ENCODE peak calls at places on chromosome 9, in six cellular contexts. E is GM12891, V is GM12878, B is H1, A is HepG2, D is K562. Q is an unnamed sample.

GRCh38 chr9:4739587-4740372 is 1.2 kb downstream of the AK3 start:
- DNase-seq in E (no peak), V (no peak), B (no peak), A (no peak), D (no peak), Q (no peak)

GRCh38 chr9:105216440-105217178 is 27.8 kb upstream of the SLC44A1 start:
- DNase-seq in E (no peak), V (no peak), B (no peak), A (peak), D (no peak), Q (no peak)

GRCh38 chr9:29514336-29514735 is 1941.1 kb upstream of the C9orf72 start:
- DNase-seq in E (no peak), V (no peak), B (peak), A (no peak), D (no peak), Q (no peak)

GRCh38 chr9:109779711-109780452 is at the start of gene PALM2AKAP2:
- DNase-seq in E (peak), V (no peak), B (peak), A (no peak), D (no peak), Q (peak)

GRCh38 chr9:36389590-36389989 is 10.5 kb downstream of the RNF38 start:
- DNase-seq in E (no peak), V (no peak), B (no peak), A (no peak), D (no peak), Q (no peak)

GRCh38 chr9:125821078-125821477 is 73.9 kb downstream of the PBX3 start:
- DNase-seq in E (no peak), V (no peak), B (no peak), A (no peak), D (no peak), Q (no peak)

GRCh38 chr9:115008536-115008935 is 78.1 kb upstream of the TNFSF8 start:
- DNase-seq in E (no peak), V (no peak), B (no peak), A (no peak), D (no peak), Q (no peak)

GRCh38 chr9:77019010-77019809 is at the start of gene FOXB2:
- DNase-seq in E (no peak), V (no peak), B (peak), A (no peak), D (no peak), Q (no peak)

GRCh38 chr9:83622814-83623633 is at the start of gene IDNK:
- DNase-seq in E (peak), V (no peak), B (peak), A (peak), D (peak), Q (peak)

GRCh38 chr9:34642679-34643078 is 3.8 kb upstream of the GALT start:
- DNase-seq in E (no peak), V (no peak), B (no peak), A (no peak), D (no peak), Q (no peak)

GRCh38 chr9:77028478-77028877 is 9.0 kb downstream of the FOXB2 start:
- DNase-seq in E (no peak), V (no peak), B (no peak), A (no peak), D (no peak), Q (no peak)

GRCh38 chr9:82202808-82203207 is 214.2 kb downstream of the SPATA31D1 start:
- DNase-seq in E (no peak), V (no peak), B (no peak), A (no peak), D (no peak), Q (no peak)

GRCh38 chr9:91334053-91334452 is 27.7 kb downstream of the AUH start:
- DNase-seq in E (no peak), V (no peak), B (no peak), A (no peak), D (no peak), Q (no peak)

GRCh38 chr9:135078361-135078821 is 9.1 kb upstream of the OLFM1 start:
- DNase-seq in E (no peak), V (no peak), B (no peak), A (no peak), D (no peak), Q (no peak)

GRCh38 chr9:136799854-136800657 is 3.9 kb downstream of the CCDC183 start:
- DNase-seq in E (peak), V (no peak), B (peak), A (peak), D (peak), Q (peak)

GRCh38 chr9:69371001-69371400 is 46.0 kb downstream of the ENTREP1 start:
- DNase-seq in E (no peak), V (no peak), B (no peak), A (no peak), D (no peak), Q (no peak)

GRCh38 chr9:134853893-134854292 is 26.7 kb upstream of the FCN2 start:
- DNase-seq in E (no peak), V (no peak), B (no peak), A (no peak), D (no peak), Q (peak)

GRCh38 chr9:130743644-130744043 is 50.1 kb downstream of the EXOSC2 start:
- DNase-seq in E (no peak), V (no peak), B (no peak), A (no peak), D (peak), Q (no peak)

GRCh38 chr9:130741831-130742449 is 48.4 kb downstream of the EXOSC2 start:
- DNase-seq in E (no peak), V (no peak), B (no peak), A (no peak), D (peak), Q (no peak)

GRCh38 chr9:130740218-130741023 is 46.8 kb downstream of the EXOSC2 start:
- DNase-seq in E (no peak), V (no peak), B (no peak), A (peak), D (peak), Q (no peak)

GRCh38 chr9:130739081-130739480 is 45.5 kb downstream of the EXOSC2 start:
- DNase-seq in E (no peak), V (no peak), B (no peak), A (no peak), D (peak), Q (no peak)

DNA sequence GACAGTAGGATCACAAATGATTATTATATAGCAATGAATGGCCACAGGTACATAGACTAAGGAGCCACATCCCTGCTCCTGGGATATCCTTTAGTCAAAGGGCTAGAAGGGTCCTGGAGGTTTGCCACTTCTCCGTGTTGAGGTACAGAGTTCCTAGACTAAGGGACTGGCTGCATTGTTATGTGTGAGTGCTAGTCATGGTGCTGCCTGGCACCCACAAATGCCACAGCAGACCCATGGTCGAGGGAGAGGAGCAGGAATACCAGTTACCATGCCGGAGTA is 47.4 kb downstream of the EXOSC2 start:
- DNase-seq in E (no peak), V (no peak), B (no peak), A (no peak), D (peak), Q (no peak)
- TF ChIP-seq POLR2AphosphoS5 in E (no peak), V (no peak), B (no peak), A (no peak), D (no peak), Q (no peak)

GRCh38 chr9:120879421-120879820 is 2.4 kb upstream of the PHF19 start:
- DNase-seq in E (no peak), V (no peak), B (no peak), A (no peak), D (no peak), Q (no peak)
- TF ChIP-seq POLR2A in E (no peak), V (no peak), B (no peak), A (no peak), D (no peak), Q (no peak)

GRCh38 chr9:101458955-101459631 is 23.5 kb upstream of the ALDOB start:
- DNase-seq in E (peak), V (no peak), B (no peak), A (peak), D (peak), Q (no peak)
- TF ChIP-seq TAF1 in E (no peak), V (no peak), B (no peak), A (no peak), D (no peak), Q (no peak)

DNA sequence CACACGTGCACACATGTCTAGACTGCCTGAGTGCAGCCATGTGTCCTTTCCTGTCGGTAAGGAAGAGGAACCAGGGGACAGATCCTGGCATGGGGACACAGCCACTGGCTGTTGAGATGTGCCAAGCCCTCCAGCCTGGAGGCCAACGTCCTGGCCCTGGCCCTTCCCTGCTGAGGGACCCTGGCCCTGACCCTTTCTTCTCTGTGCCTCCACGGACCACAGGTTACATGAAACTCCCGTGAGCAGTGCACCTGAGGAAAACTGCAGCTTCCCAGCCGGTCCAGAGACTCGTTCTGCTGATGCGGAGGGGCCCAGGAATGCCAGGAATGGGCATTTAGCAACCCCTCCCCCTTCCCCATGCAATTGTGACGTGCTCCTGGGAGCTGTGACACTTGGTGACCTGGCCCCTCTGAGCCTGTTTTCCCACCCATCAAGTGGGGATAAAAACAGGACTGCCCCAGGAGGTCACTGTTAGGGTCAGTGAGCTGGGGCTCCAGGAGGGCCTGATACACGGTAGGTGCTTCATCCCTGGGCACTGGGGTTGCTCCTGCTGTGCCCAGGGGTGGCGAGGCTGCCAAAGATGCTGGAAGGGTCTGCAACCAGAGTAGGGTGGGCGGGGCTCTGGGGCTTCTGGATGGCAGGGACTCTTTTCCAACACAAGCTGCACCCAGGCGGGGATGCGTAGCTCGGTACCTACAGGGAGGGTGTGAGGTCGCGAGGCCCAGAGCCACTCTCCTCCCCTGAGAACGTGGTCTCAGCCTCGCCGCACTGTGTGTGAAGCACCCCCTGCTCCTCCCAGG is 151.5 kb downstream of the C9orf50 start:
- DNase-seq in E (no peak), V (no peak), B (no peak), A (no peak), D (no peak), Q (no peak)
- TF ChIP-seq POLR2AphosphoS5 in E (no peak), V (no peak), B (no peak), A (no peak), D (no peak), Q (no peak)

GRCh38 chr9:98572054-98572627 is 136.6 kb downstream of the GABBR2 start:
- DNase-seq in E (no peak), V (no peak), B (no peak), A (no peak), D (no peak), Q (no peak)
- TF ChIP-seq POLR2A in E (no peak), V (no peak), B (no peak), A (no peak), D (no peak), Q (no peak)

GRCh38 chr9:20529837-20530236 is 92.5 kb downstream of the MLLT3 start:
- DNase-seq in E (no peak), V (no peak), B (no peak), A (no peak), D (no peak), Q (no peak)

GRCh38 chr9:20524776-20525175 is 97.5 kb downstream of the MLLT3 start:
- DNase-seq in E (no peak), V (no peak), B (peak), A (no peak), D (no peak), Q (no peak)

GRCh38 chr9:20528253-20528652 is 94.0 kb downstream of the MLLT3 start:
- DNase-seq in E (no peak), V (no peak), B (no peak), A (no peak), D (no peak), Q (no peak)

GRCh38 chr9:20532584-20532983 is 89.7 kb downstream of the MLLT3 start:
- DNase-seq in E (no peak), V (no peak), B (no peak), A (no peak), D (no peak), Q (no peak)

GRCh38 chr9:20526500-20527319 is 95.6 kb downstream of the MLLT3 start:
- DNase-seq in E (no peak), V (peak), B (no peak), A (peak), D (no peak), Q (no peak)
- TF ChIP-seq TAF1 in E (no peak), V (no peak), B (no peak), A (no peak), D (no peak), Q (no peak)

GRCh38 chr9:127083598-127083997 is 38.8 kb downstream of the ANGPTL2 start:
- DNase-seq in E (no peak), V (no peak), B (no peak), A (no peak), D (no peak), Q (no peak)

GRCh38 chr9:127084071-127085039 is 38.1 kb downstream of the ANGPTL2 start:
- DNase-seq in E (no peak), V (no peak), B (no peak), A (no peak), D (no peak), Q (no peak)

GRCh38 chr9:127086771-127087170 is 35.7 kb downstream of the ANGPTL2 start:
- DNase-seq in E (no peak), V (no peak), B (no peak), A (no peak), D (no peak), Q (no peak)

GRCh38 chr9:127083133-127083532 is 39.3 kb downstream of the ANGPTL2 start:
- DNase-seq in E (no peak), V (no peak), B (no peak), A (no peak), D (no peak), Q (no peak)

GRCh38 chr9:127085186-127085585 is 37.2 kb downstream of the ANGPTL2 start:
- DNase-seq in E (no peak), V (no peak), B (no peak), A (no peak), D (no peak), Q (no peak)
- TF ChIP-seq POLR2AphosphoS5 in E (no peak), V (no peak), B (no peak), A (no peak), D (no peak), Q (no peak)

Q was measured in GM12892.